ENCODE peak calls at places on chromosomes 7 and 10, in ten cellular contexts. Q, C, Y, V, D, K, R, T, J and A are unnamed samples. For H3K4me1, the result is how much of the 10 kb centered on the place peaks cover.

GRCh38 chr10:70779088-70779487 is 6.1 kb downstream of the TBATA start:
- DNase-seq in Q (no peak), C (no peak), Y (no peak), V (no peak), D (no peak), K (peak), R (no peak), T (no peak), J (no peak), A (no peak)

GRCh38 chr7:22651036-22651435 is 76.0 kb upstream of the IL6 start:
- DNase-seq in Q (no peak), C (no peak), Y (no peak), V (no peak), D (no peak), K (no peak), R (no peak), T (no peak), J (no peak), A (no peak)

GRCh38 chr10:125264091-125264490 is 103.7 kb upstream of the CTBP2 start:
- DNase-seq in Q (no peak), C (peak), Y (no peak), V (no peak), D (no peak), K (no peak), R (no peak), T (no peak), J (no peak), A (no peak)

GRCh38 chr10:63563623-63564022 is 42.4 kb downstream of the REEP3 start:
- DNase-seq in Q (no peak), C (no peak), Y (no peak), V (no peak), D (no peak), K (no peak), R (no peak), T (no peak), J (no peak), A (no peak)

GRCh38 chr7:1200045-1200444 is 32.6 kb upstream of the UNCX start:
- DNase-seq in Q (no peak), C (peak), Y (no peak), V (no peak), D (no peak), K (peak), R (no peak), T (no peak), J (no peak), A (no peak)

GRCh38 chr7:132518102-132518838 is 58.0 kb downstream of the PLXNA4 start:
- DNase-seq in Q (no peak), C (peak), Y (peak), V (no peak), D (no peak), K (no peak), R (no peak), T (no peak), J (no peak), A (no peak)

GRCh38 chr10:48976208-48976607 is 36.6 kb upstream of the LRRC18 start:
- DNase-seq in Q (no peak), C (peak), Y (no peak), V (peak), D (no peak), K (peak), R (peak), T (no peak), J (no peak), A (no peak)

GRCh38 chr7:92904292-92905131 is 68.1 kb upstream of the CDK6 start:
- DNase-seq in Q (no peak), C (peak), Y (no peak), V (peak), D (peak), K (peak), R (no peak), T (no peak), J (no peak), A (no peak)

GRCh38 chr7:157864911-157865310 is 528.1 kb downstream of the DNAJB6 start:
- DNase-seq in Q (no peak), C (no peak), Y (peak), V (no peak), D (no peak), K (no peak), R (no peak), T (no peak), J (no peak), A (no peak)

GRCh38 chr10:117272195-117273076 is 31.5 kb downstream of the SLC18A2 start:
- DNase-seq in Q (no peak), C (no peak), Y (peak), V (no peak), D (no peak), K (no peak), R (no peak), T (no peak), J (no peak), A (no peak)

GRCh38 chr10:97333601-97334369 is 744 bp downstream of the FRAT2 start:
- DNase-seq in Q (no peak), C (peak), Y (peak), V (peak), D (peak), K (peak), R (no peak), T (peak), J (peak), A (no peak)

GRCh38 chr10:62584726-62585125 is 210.6 kb downstream of the ZNF365 start:
- DNase-seq in Q (no peak), C (peak), Y (no peak), V (peak), D (no peak), K (no peak), R (no peak), T (no peak), J (no peak), A (no peak)

GRCh38 chr7:155226261-155227003 is 71.2 kb upstream of the INSIG1 start:
- DNase-seq in Q (no peak), C (no peak), Y (peak), V (no peak), D (no peak), K (no peak), R (no peak), T (no peak), J (no peak), A (no peak)

GRCh38 chr10:67875340-67876238 is 8.9 kb upstream of the SIRT1 start:
- DNase-seq in Q (no peak), C (no peak), Y (no peak), V (no peak), D (no peak), K (no peak), R (no peak), T (no peak), J (no peak), A (no peak)

GRCh38 chr10:57694956-57695605 is 572.6 kb downstream of the IPMK start:
- DNase-seq in Q (no peak), C (peak), Y (no peak), V (peak), D (no peak), K (no peak), R (no peak), T (no peak), J (no peak), A (no peak)

GRCh38 chr7:2143981-2144595 is 88.7 kb downstream of the MAD1L1 start:
- DNase-seq in Q (no peak), C (no peak), Y (no peak), V (no peak), D (no peak), K (no peak), R (no peak), T (no peak), J (no peak), A (no peak)

GRCh38 chr10:89250814-89251416 is 660 bp downstream of the LIPA start:
- DNase-seq in Q (no peak), C (peak), Y (no peak), V (peak), D (no peak), K (no peak), R (no peak), T (no peak), J (no peak), A (no peak)

GRCh38 chr10:109393425-109393824 is 529.9 kb downstream of the XPNPEP1 start:
- DNase-seq in Q (no peak), C (no peak), Y (no peak), V (no peak), D (no peak), K (no peak), R (no peak), T (no peak), J (no peak), A (no peak)

GRCh38 chr7:150451097-150451793 is 815 bp downstream of the GIMAP8 start:
- DNase-seq in Q (no peak), C (no peak), Y (no peak), V (no peak), D (peak), K (no peak), R (no peak), T (no peak), J (peak), A (no peak)

GRCh38 chr10:103845983-103846382 is 9.4 kb downstream of the SH3PXD2A start:
- DNase-seq in Q (no peak), C (no peak), Y (no peak), V (no peak), D (peak), K (no peak), R (no peak), T (no peak), J (peak), A (no peak)

GRCh38 chr7:152588350-152588749 is 87.6 kb downstream of the XRCC2 start:
- DNase-seq in Q (no peak), C (peak), Y (no peak), V (peak), D (no peak), K (peak), R (no peak), T (no peak), J (no peak), A (no peak)

GRCh38 chr7:98295467-98296220 is 14.2 kb downstream of the BRI3 start:
- DNase-seq in Q (no peak), C (peak), Y (no peak), V (no peak), D (no peak), K (no peak), R (peak), T (no peak), J (no peak), A (no peak)

GRCh38 chr7:99036531-99037175 is 107.3 kb downstream of the SMURF1 start:
- DNase-seq in Q (no peak), C (peak), Y (no peak), V (peak), D (no peak), K (peak), R (no peak), T (no peak), J (peak), A (peak)

GRCh38 chr10:71293446-71294090 is 25.5 kb upstream of the SLC29A3 start:
- DNase-seq in Q (no peak), C (no peak), Y (no peak), V (peak), D (no peak), K (no peak), R (peak), T (peak), J (no peak), A (no peak)

GRCh38 chr10:43202657-43203490 is 64.0 kb downstream of the RASGEF1A start:
- DNase-seq in Q (no peak), C (peak), Y (peak), V (no peak), D (peak), K (peak), R (no peak), T (peak), J (peak), A (peak)

GRCh38 chr10:25080880-25081581 is 64.6 kb downstream of the THNSL1 start:
- DNase-seq in Q (peak), C (peak), Y (peak), V (peak), D (peak), K (peak), R (peak), T (peak), J (peak), A (peak)

GRCh38 chr10:104251443-104251842 is 3.2 kb upstream of the GSTO1 start:
- DNase-seq in Q (no peak), C (no peak), Y (no peak), V (no peak), D (no peak), K (no peak), R (no peak), T (no peak), J (no peak), A (no peak)

GRCh38 chr10:70430489-70431445 is 10.7 kb downstream of the NODAL start:
- DNase-seq in Q (peak), C (peak), Y (no peak), V (peak), D (no peak), K (peak), R (peak), T (no peak), J (peak), A (peak)

GRCh38 chr10:33010132-33011037 is 52.4 kb upstream of the ITGB1 start:
- DNase-seq in Q (no peak), C (peak), Y (no peak), V (peak), D (no peak), K (peak), R (peak), T (no peak), J (no peak), A (no peak)

GRCh38 chr10:129877773-129878371 is 86.2 kb downstream of the EBF3 start:
- DNase-seq in Q (no peak), C (peak), Y (peak), V (no peak), D (no peak), K (peak), R (no peak), T (no peak), J (no peak), A (no peak)

GRCh38 chr7:136566491-136566890 is 302.0 kb upstream of the CHRM2 start:
- DNase-seq in Q (no peak), C (no peak), Y (no peak), V (no peak), D (no peak), K (no peak), R (no peak), T (no peak), J (no peak), A (no peak)

GRCh38 chr7:44798649-44799275 is 2.3 kb downstream of the PPIA start:
- DNase-seq in Q (no peak), C (peak), Y (no peak), V (no peak), D (no peak), K (no peak), R (no peak), T (no peak), J (no peak), A (no peak)

GRCh38 chr10:2928219-2928840 is 139.0 kb upstream of the PFKP start:
- DNase-seq in Q (no peak), C (peak), Y (no peak), V (peak), D (peak), K (peak), R (peak), T (no peak), J (peak), A (peak)

GRCh38 chr7:8594115-8594514 is 160.7 kb downstream of the NXPH1 start:
- DNase-seq in Q (no peak), C (no peak), Y (no peak), V (no peak), D (no peak), K (no peak), R (no peak), T (no peak), J (no peak), A (no peak)

GRCh38 chr10:92688927-92689662 is 660 bp upstream of the HHEX start:
- DNase-seq in Q (no peak), C (peak), Y (peak), V (no peak), D (peak), K (peak), R (peak), T (no peak), J (no peak), A (no peak)

GRCh38 chr10:4981722-4982471 is 18.7 kb downstream of the AKR1C1 start:
- DNase-seq in Q (no peak), C (peak), Y (no peak), V (peak), D (no peak), K (peak), R (no peak), T (no peak), J (no peak), A (peak)

GRCh38 chr7:46494026-46494425 is 573.0 kb upstream of the IGFBP3 start:
- DNase-seq in Q (no peak), C (peak), Y (no peak), V (peak), D (no peak), K (peak), R (no peak), T (no peak), J (no peak), A (no peak)

DNA sequence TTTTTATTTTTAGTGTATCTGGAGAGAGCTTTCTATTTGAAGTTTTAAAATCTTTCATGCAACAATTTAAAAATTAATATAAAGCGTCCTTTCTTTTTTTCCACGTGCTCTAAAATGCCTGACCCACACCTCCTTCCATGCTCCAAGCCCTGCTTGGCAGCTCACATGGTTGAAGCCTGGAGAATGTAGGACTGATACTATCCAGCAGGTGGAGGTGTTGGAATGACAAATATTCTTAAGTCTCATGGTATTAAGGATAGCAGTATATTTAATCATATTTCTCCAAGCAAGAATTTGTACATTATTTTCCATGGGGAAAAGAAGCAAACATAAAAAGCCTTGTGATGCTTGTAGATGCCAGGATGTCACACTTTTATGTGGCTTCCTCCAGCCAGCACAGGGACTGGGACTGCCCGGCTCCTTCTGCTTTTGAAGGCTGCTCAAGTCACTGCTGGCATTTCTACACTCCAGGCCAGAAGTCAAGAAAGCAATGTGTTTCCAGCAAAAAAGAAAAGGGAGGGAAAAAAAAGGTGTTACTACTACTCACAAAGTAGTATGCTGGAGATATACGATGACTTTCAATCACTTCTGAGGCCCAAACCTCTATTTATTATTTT is 49.7 kb downstream of the BZW2 start:
- DNase-seq in Q (no peak), C (peak), Y (no peak), V (peak), D (no peak), K (peak), R (peak), T (no peak), J (no peak), A (no peak)
- H3K27ac ChIP-seq in Q (no peak), C (no peak), Y (no peak), V (no peak), D (no peak), K (no peak), R (no peak), T (no peak), J (no peak), A (no peak)

DNA sequence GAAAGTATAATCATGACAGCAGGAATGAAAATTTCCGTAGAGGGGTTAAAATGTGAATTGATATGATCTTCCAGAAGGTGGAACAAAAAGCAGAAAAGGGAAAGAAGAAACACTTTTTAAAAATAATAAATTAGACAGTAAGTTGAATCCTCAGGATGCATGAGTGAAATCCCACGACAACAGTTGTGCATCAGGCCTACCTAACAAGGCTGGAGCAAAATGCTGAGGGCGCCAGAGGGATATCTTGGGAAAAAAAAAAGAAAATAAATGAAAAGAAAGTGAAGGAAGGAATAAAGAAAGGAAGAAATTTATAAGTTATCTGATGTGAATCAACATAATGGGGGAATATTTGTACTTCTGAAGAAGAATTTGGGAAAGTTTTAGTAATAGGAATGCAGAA is 13.0 kb upstream of the HUS1 start:
- DNase-seq in Q (no peak), C (peak), Y (no peak), V (no peak), D (no peak), K (no peak), R (no peak), T (no peak), J (no peak), A (no peak)
- H3K4me3 ChIP-seq in Q (peak), C (peak), Y (no peak), V (no peak), D (no peak), K (no peak), R (no peak), T (peak), J (peak), A (no peak)

DNA sequence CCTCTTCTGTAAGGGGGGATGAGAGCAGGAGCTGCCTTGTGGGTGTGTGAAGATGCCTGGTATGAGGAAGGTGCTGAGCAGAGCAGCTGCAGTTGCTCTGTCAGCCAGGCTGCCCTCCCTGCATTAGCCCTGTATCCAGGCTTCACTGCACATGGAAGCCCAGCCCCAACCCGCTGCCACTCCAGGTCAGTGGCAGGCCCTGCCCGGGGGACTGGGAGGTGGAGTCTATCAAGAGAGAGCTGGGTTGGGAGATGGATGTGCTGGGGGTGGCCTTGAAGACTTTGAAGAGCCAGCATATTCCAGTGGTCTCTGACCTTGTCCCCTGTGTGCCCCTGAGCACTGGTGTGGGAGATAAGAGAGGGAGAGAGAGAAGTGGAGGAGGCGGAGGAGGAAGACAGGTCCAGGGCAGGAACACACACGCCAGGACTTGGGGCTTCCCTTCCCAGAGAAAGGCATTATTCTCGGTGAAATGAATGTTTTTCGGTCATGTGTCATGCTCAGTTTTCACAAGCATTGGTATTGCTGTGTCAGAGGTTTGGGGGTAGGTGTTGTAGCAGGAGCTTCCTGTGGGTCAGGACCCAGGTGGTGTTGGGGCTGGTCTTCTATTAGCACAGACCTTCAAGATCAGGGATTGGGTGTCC is 2.6 kb downstream of the PPIF start:
- DNase-seq in Q (no peak), C (no peak), Y (no peak), V (peak), D (no peak), K (no peak), R (no peak), T (no peak), J (no peak), A (no peak)
- H3K4me1 ChIP-seq in Q (under half), C (under half), Y (under half), V (under half), D (under half), K (under half), R (under half), T (under half), J (under half), A (under half)

GRCh38 chr7:102012941-102013461 is 195.6 kb downstream of the CUX1 start:
- DNase-seq in Q (no peak), C (no peak), Y (no peak), V (no peak), D (no peak), K (peak), R (no peak), T (no peak), J (no peak), A (no peak)
- H3K27ac ChIP-seq in Q (peak), C (no peak), Y (peak), V (no peak), D (no peak), K (no peak), R (no peak), T (no peak), J (no peak), A (no peak)